ENCODE peak calls at places on chromosome 10, in four cellular contexts. F is SW480; M is stimulated activated CD8-positive, alpha-beta memory T cell treated with anti-CD3 and anti-CD28 coated beads, Interleukin-15, amount 100 ng/mL, for 24 hours; B is AG04450. W is an unnamed sample.

GRCh38 chr10:114061148-114061547 is 17.5 kb downstream of the ADRB1 start:
- DNase-seq in F (no peak), M (no peak), B (no peak), W (no peak)

GRCh38 chr10:10803273-10803672 is 214.4 kb upstream of the CELF2 start:
- DNase-seq in F (no peak), M (no peak), B (no peak), W (no peak)

GRCh38 chr10:130038611-130039109 is 72.0 kb downstream of the C10orf143 start:
- DNase-seq in F (no peak), M (no peak), B (no peak), W (no peak)

GRCh38 chr10:97349752-97350117 is 15.2 kb upstream of the FRAT2 start:
- DNase-seq in F (no peak), M (no peak), B (no peak), W (no peak)

GRCh38 chr10:62959553-62959952 is 143.4 kb upstream of the EGR2 start:
- DNase-seq in F (no peak), M (no peak), B (no peak), W (no peak)

GRCh38 chr10:14925268-14925667 is 28.6 kb downstream of the DCLRE1C start:
- DNase-seq in F (no peak), M (no peak), B (no peak), W (no peak)

GRCh38 chr10:78178940-78179339 is 145.3 kb downstream of the RPS24 start:
- DNase-seq in F (no peak), M (no peak), B (no peak), W (no peak)

GRCh38 chr10:78805176-78805575 is 263.6 kb upstream of the ZMIZ1 start:
- DNase-seq in F (peak), M (no peak), B (peak), W (no peak)

GRCh38 chr10:78664929-78665525 is 403.7 kb upstream of the ZMIZ1 start:
- DNase-seq in F (no peak), M (no peak), B (no peak), W (no peak)